ENCODE peak calls at places on chromosomes 11 and 22, in four cellular contexts. Q is tibial artery, L is HCT116, N is GM12878. Z is an unnamed sample.

GRCh38 chr11:43685483-43685882 is 4.9 kb downstream of the HSD17B12 start:
- DNase-seq in Q (no peak), L (no peak), N (no peak), Z (no peak)

GRCh38 chr11:117551761-117552343 is 224.2 kb downstream of the CEP164 start:
- DNase-seq in Q (no peak), L (no peak), N (no peak), Z (no peak)

GRCh38 chr11:82960000-82960778 is 58.7 kb downstream of the DDIAS start:
- DNase-seq in Q (no peak), L (no peak), N (peak), Z (no peak)

GRCh38 chr22:24400726-24401596 is 26.4 kb upstream of the ADORA2A start:
- DNase-seq in Q (no peak), L (no peak), N (peak), Z (no peak)

GRCh38 chr22:28629420-28630184 is 50.0 kb downstream of the TTC28 start:
- DNase-seq in Q (no peak), L (peak), N (no peak), Z (no peak)

GRCh38 chr11:12986194-12986898 is 22.8 kb upstream of the RASSF10 start:
- DNase-seq in Q (no peak), L (no peak), N (no peak), Z (no peak)

GRCh38 chr11:117570701-117571100 is 226.3 kb downstream of the DSCAML1 start:
- DNase-seq in Q (no peak), L (no peak), N (no peak), Z (no peak)

GRCh38 chr11:76824980-76825725 is 35.6 kb upstream of the ACER3 start:
- DNase-seq in Q (no peak), L (no peak), N (no peak), Z (no peak)

GRCh38 chr11:105582497-105582896 is 27.4 kb upstream of the GRIA4 start:
- DNase-seq in Q (no peak), L (no peak), N (no peak), Z (no peak)

GRCh38 chr11:74546752-74547151 is 45.6 kb upstream of the POLD3 start:
- DNase-seq in Q (no peak), L (no peak), N (no peak), Z (no peak)

GRCh38 chr22:43878831-43879550 is 12.8 kb downstream of the PNPLA5 start:
- DNase-seq in Q (no peak), L (no peak), N (no peak), Z (no peak)

GRCh38 chr22:38080847-38081635 is 2.9 kb downstream of the SLC16A8 start:
- DNase-seq in Q (no peak), L (no peak), N (no peak), Z (peak)

GRCh38 chr22:28917747-28918543 is 34.6 kb downstream of the ZNRF3 start:
- DNase-seq in Q (no peak), L (peak), N (no peak), Z (peak)

GRCh38 chr11:48244804-48245203 is at the start of gene OR4X2:
- DNase-seq in Q (no peak), L (no peak), N (no peak), Z (no peak)

GRCh38 chr22:19979712-19980493 is 36.7 kb downstream of the ARVCF start:
- DNase-seq in Q (no peak), L (no peak), N (no peak), Z (no peak)

GRCh38 chr11:20088368-20089260 is 71.7 kb downstream of the DBX1 start:
- DNase-seq in Q (no peak), L (no peak), N (no peak), Z (peak)

GRCh38 chr11:27717377-27717776 is 17.1 kb upstream of the BDNF start:
- DNase-seq in Q (no peak), L (no peak), N (no peak), Z (peak)

GRCh38 chr11:86703992-86704391 is 31.6 kb upstream of the ME3 start:
- DNase-seq in Q (no peak), L (no peak), N (no peak), Z (no peak)

GRCh38 chr11:42913731-42914130 is 398.1 kb upstream of the API5 start:
- DNase-seq in Q (no peak), L (no peak), N (peak), Z (no peak)

GRCh38 chr11:106986261-106986660 is 32.0 kb downstream of the GUCY1A2 start:
- DNase-seq in Q (no peak), L (no peak), N (no peak), Z (peak)

GRCh38 chr11:32060063-32060462 is 30.8 kb upstream of the RCN1 start:
- DNase-seq in Q (no peak), L (no peak), N (no peak), Z (no peak)

GRCh38 chr11:81870815-81871214 is 862.8 kb downstream of the FAM181B start:
- DNase-seq in Q (no peak), L (no peak), N (no peak), Z (no peak)
- H3K4me3 ChIP-seq in Q (no peak), L (no peak), N (peak), Z (no peak)

GRCh38 chr11:1022411-1022810 is 14.1 kb downstream of the MUC6 start:
- DNase-seq in Q (no peak), L (no peak), N (no peak), Z (no peak)

GRCh38 chr11:1024597-1025409 is 11.7 kb downstream of the MUC6 start:
- DNase-seq in Q (no peak), L (no peak), N (no peak), Z (no peak)

GRCh38 chr11:1025410-1026162 is 10.9 kb downstream of the MUC6 start:
- DNase-seq in Q (no peak), L (no peak), N (no peak), Z (no peak)

GRCh38 chr11:1023811-1024596 is 12.5 kb downstream of the MUC6 start:
- DNase-seq in Q (no peak), L (no peak), N (no peak), Z (no peak)

GRCh38 chr11:1022908-1023810 is 13.4 kb downstream of the MUC6 start:
- DNase-seq in Q (no peak), L (no peak), N (no peak), Z (no peak)
- H3K4me3 ChIP-seq in Q (no peak), L (no peak), N (no peak), Z (no peak)

DNA sequence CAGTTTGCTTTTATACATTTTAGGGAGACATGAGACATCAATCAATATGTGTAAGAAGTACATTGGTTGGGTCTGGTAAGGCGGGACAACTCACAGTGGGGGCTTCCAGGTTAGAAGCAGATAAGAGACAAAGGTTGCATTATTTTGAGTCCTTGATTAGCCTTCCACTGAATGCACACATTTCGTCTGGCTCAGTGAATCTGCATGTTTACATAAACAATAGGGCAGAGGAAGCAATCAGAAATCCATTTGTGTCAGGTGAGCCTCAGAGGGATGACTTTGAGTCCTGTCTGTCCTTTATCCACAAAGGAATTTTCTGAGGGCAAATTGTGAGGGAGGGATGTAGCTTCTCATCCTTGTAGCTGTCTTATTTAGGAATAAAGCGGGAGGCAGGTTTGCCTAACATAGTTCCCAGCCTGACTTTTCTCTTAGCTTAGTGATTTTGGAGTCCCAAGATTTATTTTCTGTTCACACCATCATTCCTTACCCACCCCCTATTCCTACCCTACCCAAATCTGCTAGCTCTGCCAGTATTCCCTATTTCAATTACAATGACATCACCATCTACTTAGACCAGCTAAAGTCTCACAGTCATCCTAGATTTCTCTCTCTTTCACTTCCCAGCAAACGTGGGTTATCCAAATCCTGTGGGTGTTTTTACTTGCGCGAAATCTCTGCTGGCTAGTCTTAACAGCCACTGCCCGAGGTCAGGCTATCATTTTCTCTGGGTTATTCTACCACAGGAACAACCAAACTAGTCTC is 2.9 kb downstream of the SC5D start:
- DNase-seq in Q (no peak), L (no peak), N (no peak), Z (no peak)
- H3K4me3 ChIP-seq in Q (no peak), L (no peak), N (peak), Z (no peak)

GRCh38 chr11:45331839-45332485 is 45.8 kb upstream of the SYT13 start:
- DNase-seq in Q (no peak), L (no peak), N (no peak), Z (no peak)

GRCh38 chr11:45333506-45333971 is 47.4 kb upstream of the SYT13 start:
- DNase-seq in Q (no peak), L (peak), N (no peak), Z (peak)

GRCh38 chr11:45334410-45334809 is 48.3 kb upstream of the SYT13 start:
- DNase-seq in Q (no peak), L (no peak), N (no peak), Z (no peak)

GRCh38 chr11:45332486-45332934 is 46.4 kb upstream of the SYT13 start:
- DNase-seq in Q (peak), L (peak), N (no peak), Z (peak)

GRCh38 chr11:45333023-45333422 is 46.9 kb upstream of the SYT13 start:
- DNase-seq in Q (no peak), L (no peak), N (no peak), Z (no peak)
- H3K4me3 ChIP-seq in Q (peak), L (no peak), N (no peak), Z (no peak)

DNA sequence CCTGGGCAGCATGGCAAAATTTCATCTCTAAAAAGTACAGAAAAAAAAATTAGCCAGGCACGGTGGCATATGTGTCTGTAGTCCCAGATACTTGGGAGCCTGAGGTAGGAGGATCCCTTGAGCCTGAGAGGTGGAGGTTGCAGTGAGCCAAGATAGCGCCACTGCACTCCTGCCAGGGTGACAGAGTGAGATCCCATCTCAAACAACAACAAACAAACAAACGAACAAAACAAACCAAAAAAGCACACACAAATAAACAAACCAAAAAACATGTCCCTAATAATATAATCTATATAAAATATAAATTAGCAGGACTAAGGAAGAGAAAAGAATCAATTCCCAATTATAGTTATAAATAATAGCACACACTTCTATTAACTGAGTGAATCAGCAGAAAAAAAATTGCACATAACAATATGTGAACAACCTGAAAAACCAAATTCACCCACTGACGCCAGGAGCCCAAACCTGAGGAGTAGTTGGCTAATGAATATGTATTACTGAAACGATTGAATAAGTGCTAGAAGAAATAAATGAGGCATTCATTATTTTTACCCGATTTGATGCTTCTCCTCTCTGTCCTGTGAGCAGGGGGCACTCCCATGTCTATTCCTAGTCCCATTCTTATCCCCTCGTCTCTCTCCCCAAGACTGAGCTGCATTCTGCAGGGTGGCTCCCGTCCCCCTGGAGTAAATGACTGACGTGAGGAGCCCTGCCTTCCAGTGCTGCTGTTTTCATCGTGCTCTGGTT is 108.2 kb upstream of the TOP3B start:
- DNase-seq in Q (no peak), L (no peak), N (no peak), Z (no peak)
- H3K4me3 ChIP-seq in Q (no peak), L (no peak), N (no peak), Z (no peak)